ENCODE peak calls at places on chromosomes 1 and 21, in five cellular contexts. P is activated T-cell treated with anti-CD3 and anti-CD28 coated beads for 1 hour, N is GM20000, B is sciatic nerve, M is WTC11. V is an unnamed sample.

GRCh38 chr1:11893907-11894251 is 32.3 kb downstream of the KIAA2013 start:
- DNase-seq in P (peak; percentile 72), B (peak; percentile 77), N (peak; percentile 89), M (peak; percentile 87), V (peak; percentile 79)

GRCh38 chr1:224769987-224770693 is 154.0 kb downstream of the CNIH3 start:
- DNase-seq in M (no peak), B (no peak), N (no peak), P (no peak), V (no peak)

GRCh38 chr1:180632326-180633088 is 685 bp downstream of the XPR1 start:
- DNase-seq in M (peak; percentile 75), N (peak; percentile 76), B (peak; percentile 78), P (peak; percentile 53), V (peak; percentile 78)

GRCh38 chr1:147851149-147851548 is 51.4 kb upstream of the GJA8 start:
- DNase-seq in M (no peak), B (no peak), N (no peak), P (no peak), V (no peak)

GRCh38 chr1:210360852-210361477 is 32.3 kb downstream of the HHAT start:
- DNase-seq in P (no peak), B (no peak), N (peak; percentile 32), M (no peak), V (peak; percentile 44)

GRCh38 chr1:160494620-160495019 is 28.4 kb downstream of the SLAMF6 start:
- DNase-seq in B (no peak), P (no peak), N (no peak), M (peak; percentile 43), V (peak; percentile 48)

GRCh38 chr21:36891692-36892091 is 74.8 kb downstream of the HLCS start:
- DNase-seq in P (no peak), B (no peak), N (no peak), M (no peak), V (no peak)

GRCh38 chr1:226635456-226635941 is 86.9 kb downstream of the STUM start:
- DNase-seq in M (no peak), P (peak; percentile 34), N (no peak), B (peak; percentile 54), V (no peak)

GRCh38 chr1:66505671-66506392 is 28.1 kb upstream of the SGIP1 start:
- DNase-seq in M (no peak), N (no peak), P (no peak), B (no peak), V (no peak)

GRCh38 chr1:228871314-228872061 is 136.2 kb downstream of the RHOU start:
- DNase-seq in M (no peak), B (no peak), P (no peak), N (no peak), V (no peak)

GRCh38 chr1:43994794-43995790 is 3.7 kb downstream of the CCDC24 start:
- DNase-seq in P (no peak), N (peak; percentile 63), M (peak; percentile 74), B (no peak), V (peak; percentile 62)

GRCh38 chr21:36539434-36540150 is 59.7 kb upstream of the CLDN14 start:
- DNase-seq in N (no peak), B (no peak), M (no peak), P (no peak), V (no peak)

GRCh38 chr1:56073614-56074356 is 505.6 kb downstream of the PLPP3 start:
- DNase-seq in B (peak; percentile 84), P (no peak), M (no peak), N (no peak), V (no peak)

GRCh38 chr21:41622831-41623548 is 115.0 kb upstream of the TMPRSS2 start:
- DNase-seq in N (no peak), P (no peak), M (no peak), B (no peak), V (no peak)

GRCh38 chr21:16388291-16388690 is 658.5 kb downstream of the USP25 start:
- DNase-seq in M (no peak), N (no peak), P (no peak), B (no peak), V (no peak)

GRCh38 chr1:88488277-88488676 is 195.8 kb upstream of the PKN2 start:
- DNase-seq in P (no peak), B (no peak), M (no peak), N (no peak), V (no peak)

GRCh38 chr1:9231648-9232332 is 2.8 kb upstream of the H6PD start:
- DNase-seq in B (no peak), P (no peak), N (no peak), M (no peak), V (no peak)

GRCh38 chr1:1069061-1069710 is 4.9 kb downstream of the RNF223 start:
- DNase-seq in B (peak; percentile 77), M (peak; percentile 90), P (peak; percentile 92), N (peak; percentile 98), V (peak; percentile 91)

GRCh38 chr1:99062192-99062591 is 57.5 kb upstream of the PLPPR5 start:
- DNase-seq in M (no peak), B (no peak), N (no peak), P (no peak), V (no peak)

GRCh38 chr1:179166663-179167417 is 62.6 kb downstream of the ABL2 start:
- DNase-seq in P (no peak), M (no peak), B (no peak), N (no peak), V (peak; percentile 48)

GRCh38 chr21:46024983-46025860 is 43.7 kb downstream of the COL6A1 start:
- DNase-seq in P (no peak), M (no peak), B (no peak), N (no peak), V (no peak)

GRCh38 chr1:35629051-35629450 is 12.3 kb downstream of the PSMB2 start:
- DNase-seq in B (no peak), N (no peak), M (no peak), P (no peak), V (no peak)

GRCh38 chr21:20040768-20041167 is 957.4 kb upstream of the NCAM2 start:
- DNase-seq in B (no peak), N (no peak), P (no peak), M (no peak), V (no peak)

GRCh38 chr1:207644852-207645631 is at the start of gene CR1L:
- DNase-seq in B (peak; percentile 89), N (peak; percentile 83), M (peak; percentile 94), P (peak; percentile 55), V (no peak)

GRCh38 chr1:167514278-167514677 is 4.1 kb downstream of the CD247 start:
- DNase-seq in M (no peak), P (no peak), N (no peak), B (no peak), V (no peak)

GRCh38 chr1:91404151-91405012 is at the start of gene HFM1:
- DNase-seq in N (peak; percentile 78), P (peak; percentile 37), B (peak; percentile 83), M (peak; percentile 85), V (peak; percentile 92)

GRCh38 chr1:62230724-62231123 is 36.1 kb downstream of the L1TD1 start:
- DNase-seq in M (no peak), P (no peak), B (no peak), N (no peak), V (no peak)

GRCh38 chr1:46619656-46620055 is 3.0 kb upstream of the MOB3C start:
- DNase-seq in M (no peak), B (no peak), P (no peak), N (no peak), V (no peak)

GRCh38 chr21:34795152-34796141 is 126.7 kb downstream of the CLIC6 start:
- DNase-seq in B (no peak), M (no peak), P (no peak), N (no peak), V (no peak)

GRCh38 chr1:15116966-15117365 is 36.6 kb upstream of the TMEM51 start:
- DNase-seq in N (no peak), M (no peak), P (no peak), B (no peak), V (no peak)

GRCh38 chr1:48470506-48470905 is 1.5 kb downstream of the SPATA6 start:
- DNase-seq in M (peak; percentile 17), N (no peak), P (no peak), B (peak; percentile 65), V (peak; percentile 13)

GRCh38 chr1:117702654-117703053 is 96.8 kb downstream of the TENT5C start:
- DNase-seq in P (no peak), N (no peak), M (no peak), B (no peak), V (no peak)

GRCh38 chr21:44485254-44485793 is 30.0 kb downstream of the LRRC3 start:
- DNase-seq in N (no peak), B (no peak), P (peak; percentile 45), M (peak; percentile 82), V (peak; percentile 80)

V was measured in NAMALWA.